ENCODE peak calls at places on chromosome 10, in five cellular contexts. S, O, U, V and A are unnamed samples.
A peak's percentile ranks its signal among the peaks of the same experiment; 100 is the strongest.

GRCh38 chr10:91597397-91597881 is 35.4 kb downstream of the PPP1R3C start:
- DNase-seq in S (no peak), O (no peak), U (no peak), V (no peak), A (no peak)

GRCh38 chr10:102624094-102624493 is 20.2 kb upstream of the TRIM8 start:
- DNase-seq in S (no peak), O (no peak), U (no peak), V (no peak), A (no peak)

GRCh38 chr10:14605231-14605925 is 169.3 kb downstream of the FAM107B start:
- DNase-seq in S (no peak), O (peak; percentile 65), U (no peak), V (no peak), A (no peak)

GRCh38 chr10:31962826-31963597 is 34.4 kb upstream of the ARHGAP12 start:
- DNase-seq in S (no peak), O (no peak), U (no peak), V (no peak), A (no peak)

GRCh38 chr10:58475322-58476277 is 37.1 kb upstream of the BICC1 start:
- DNase-seq in S (no peak), O (no peak), U (no peak), V (no peak), A (no peak)

GRCh38 chr10:90579602-90580242 is 278.1 kb downstream of the HTR7 start:
- DNase-seq in S (no peak), O (no peak), U (peak; percentile 30), V (no peak), A (no peak)

GRCh38 chr10:28769147-28769604 is 91.9 kb downstream of the BAMBI start:
- DNase-seq in S (no peak), O (no peak), U (no peak), V (no peak), A (no peak)

GRCh38 chr10:11742009-11742778 is at the start of gene ECHDC3:
- DNase-seq in S (no peak), O (peak; percentile 92), U (peak; percentile 33), V (peak; percentile 90), A (no peak)

GRCh38 chr10:95201736-95202135 is 7.7 kb downstream of the ACSM6 start:
- DNase-seq in S (no peak), O (no peak), U (no peak), V (no peak), A (no peak)

GRCh38 chr10:127945335-127945734 is 38.4 kb downstream of the PTPRE start:
- DNase-seq in S (no peak), O (no peak), U (no peak), V (no peak), A (no peak)

GRCh38 chr10:62426086-62426485 is 51.9 kb downstream of the ZNF365 start:
- DNase-seq in S (no peak), O (no peak), U (no peak), V (no peak), A (no peak)

GRCh38 chr10:19749185-19749729 is 67.0 kb upstream of the PLXDC2 start:
- DNase-seq in S (no peak), O (no peak), U (no peak), V (no peak), A (no peak)

GRCh38 chr10:123858039-123858740 is 33.4 kb downstream of the CPXM2 start:
- DNase-seq in S (no peak), O (no peak), U (no peak), V (no peak), A (no peak)

GRCh38 chr10:1399431-1400120 is 337.7 kb downstream of the ADARB2 start:
- DNase-seq in S (no peak), O (no peak), U (no peak), V (no peak), A (no peak)

GRCh38 chr10:14553434-14553833 is 221.3 kb downstream of the FAM107B start:
- DNase-seq in S (no peak), O (no peak), U (no peak), V (no peak), A (no peak)

GRCh38 chr10:129972145-129972965 is 8.3 kb upstream of the EBF3 start:
- DNase-seq in S (no peak), O (no peak), U (no peak), V (peak; percentile 28), A (no peak)

GRCh38 chr10:46547881-46548780 is 8.3 kb downstream of the GPRIN2 start:
- DNase-seq in S (peak; percentile 9), O (no peak), U (peak; percentile 5), V (peak; percentile 55), A (no peak)

GRCh38 chr10:29715296-29715695 is 80.5 kb upstream of the SVIL start:
- DNase-seq in S (no peak), O (no peak), U (no peak), V (no peak), A (no peak)

GRCh38 chr10:70592186-70592735 is 10.3 kb downstream of the PRF1 start:
- DNase-seq in S (no peak), O (no peak), U (no peak), V (no peak), A (no peak)

GRCh38 chr10:104937528-104937927 is 296.4 kb downstream of the SORCS3 start:
- DNase-seq in S (no peak), O (no peak), U (no peak), V (no peak), A (no peak)

GRCh38 chr10:72049969-72050781 is 38.2 kb downstream of the SPOCK2 start:
- DNase-seq in S (no peak), O (no peak), U (peak; percentile 55), V (no peak), A (no peak)

GRCh38 chr10:92778091-92778490 is 70.2 kb upstream of the EXOC6 start:
- DNase-seq in S (no peak), O (no peak), U (no peak), V (no peak), A (no peak)

GRCh38 chr10:66799474-66799873 is 126.4 kb upstream of the LRRTM3 start:
- DNase-seq in S (no peak), O (no peak), U (no peak), V (no peak), A (no peak)

GRCh38 chr10:70348228-70348850 is 34.1 kb downstream of the LRRC20 start:
- DNase-seq in S (no peak), O (peak; percentile 56), U (peak; percentile 58), V (no peak), A (no peak)

GRCh38 chr10:122590158-122590557 is 29.6 kb downstream of the DMBT1 start:
- DNase-seq in S (no peak), O (no peak), U (no peak), V (no peak), A (no peak)

GRCh38 chr10:28327494-28327886 is 24.6 kb upstream of the MPP7 start:
- DNase-seq in S (no peak), O (no peak), U (no peak), V (no peak), A (no peak)

GRCh38 chr10:104650072-104650471 is 9.0 kb downstream of the SORCS3 start:
- DNase-seq in S (no peak), O (no peak), U (peak; percentile 15), V (no peak), A (no peak)

DNA sequence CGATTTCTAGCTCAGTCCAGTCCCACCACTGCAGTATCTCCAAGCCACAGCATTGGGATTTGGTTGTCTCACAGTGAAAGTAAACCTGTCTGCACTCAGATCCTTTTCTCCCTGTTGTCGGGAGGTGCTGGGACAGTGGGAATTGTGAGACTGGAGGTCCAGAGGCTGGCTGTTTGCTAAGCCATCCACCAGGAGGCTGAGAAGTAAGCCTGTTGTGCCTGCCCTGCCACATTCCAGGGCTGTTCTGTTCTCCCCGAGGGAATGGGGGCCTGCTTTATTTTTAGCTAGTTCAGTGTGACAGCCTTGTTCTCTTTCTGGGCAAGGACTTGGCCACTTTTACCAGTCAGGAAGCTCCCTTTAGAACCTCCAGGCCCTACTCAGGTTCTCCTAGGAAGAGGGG is 54.9 kb downstream of the HK1 start:
- DNase-seq in S (peak; percentile 34), O (no peak), U (no peak), V (peak; percentile 72), A (no peak)
- TF ChIP-seq CTCF in S (peak; percentile 54), O (no peak), U (peak; percentile 7), V (peak; percentile 39), A (peak; percentile 44)

DNA sequence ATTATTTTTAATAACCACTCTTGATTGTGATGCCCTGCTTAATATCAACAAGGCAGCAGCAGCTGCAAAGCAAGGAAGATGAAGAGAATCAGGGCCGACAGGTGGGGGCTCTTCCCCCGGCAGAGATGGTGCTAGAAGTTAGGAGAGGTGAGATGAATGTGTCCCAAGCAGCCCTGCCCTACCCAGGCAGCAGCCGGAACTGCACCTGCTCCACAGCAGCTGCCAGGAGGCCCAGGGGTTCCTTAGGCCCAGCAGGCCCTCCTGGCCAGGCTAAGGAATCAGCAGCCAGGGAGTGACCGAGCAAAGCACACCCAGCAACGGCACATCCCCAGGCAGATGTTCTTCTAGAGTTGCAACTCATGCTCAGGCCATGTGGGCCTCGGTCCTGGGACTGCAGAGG is 17.9 kb downstream of the AFAP1L2 start:
- DNase-seq in S (no peak), O (no peak), U (no peak), V (no peak), A (no peak)
- TF ChIP-seq CTCF in S (peak; percentile 25), O (no peak), U (peak; percentile 19), V (no peak), A (no peak)

GRCh38 chr10:35027567-35027966 is 62.6 kb downstream of the CUL2 start:
- DNase-seq in S (no peak), O (no peak), U (no peak), V (no peak), A (no peak)
- TF ChIP-seq CTCF in S (peak; percentile 64), O (peak; percentile 14), U (no peak), V (peak; percentile 33), A (peak; percentile 57)

GRCh38 chr10:64648915-64649314 is 1127.7 kb downstream of the REEP3 start:
- DNase-seq in S (no peak), O (no peak), U (peak; percentile 12), V (no peak), A (no peak)
- TF ChIP-seq CTCF in S (no peak), O (no peak), U (peak; percentile 31), V (no peak), A (no peak)

GRCh38 chr10:78553792-78554191 is 515.0 kb upstream of the ZMIZ1 start:
- DNase-seq in S (no peak), O (no peak), U (peak; percentile 25), V (no peak), A (no peak)
- TF ChIP-seq CTCF in S (no peak), O (no peak), U (no peak), V (no peak), A (no peak)

GRCh38 chr10:88322336-88323063 is 260.6 kb downstream of the RNLS start:
- DNase-seq in S (no peak), O (no peak), U (no peak), V (no peak), A (no peak)
- TF ChIP-seq CTCF in S (no peak), O (no peak), U (no peak), V (no peak), A (no peak)